ENCODE peak calls at places on chromosome 10, in five cellular contexts. One of them, this sample, is unnamed. For H3K4me1, the result is how much of the 10 kb centered on the place peaks cover.

GRCh38 chr10:9243861-9244515 is 1189.5 kb downstream of the GATA3 start:
- DNase-seq in tibial nerve: no peak
- DNase-seq in cardiac muscle cell: no peak
- DNase-seq in neuronal stem cell: no peak
- DNase-seq in mammary epithelial cell: no peak
- DNase-seq in this sample: no peak

GRCh38 chr10:77877461-77878344 is 48.9 kb downstream of the DLG5 start:
- DNase-seq in neuronal stem cell: peak
- DNase-seq in tibial nerve: no peak
- DNase-seq in mammary epithelial cell: peak
- DNase-seq in cardiac muscle cell: peak
- DNase-seq in this sample: peak

GRCh38 chr10:3782456-3783312 is 2.3 kb downstream of the KLF6 start:
- DNase-seq in cardiac muscle cell: peak
- DNase-seq in tibial nerve: peak
- DNase-seq in neuronal stem cell: no peak
- DNase-seq in mammary epithelial cell: peak
- DNase-seq in this sample: no peak

GRCh38 chr10:13740416-13740815 is 153.7 kb downstream of the PRPF18 start:
- DNase-seq in mammary epithelial cell: no peak
- DNase-seq in neuronal stem cell: no peak
- DNase-seq in tibial nerve: no peak
- DNase-seq in cardiac muscle cell: no peak
- DNase-seq in this sample: no peak

GRCh38 chr10:133058267-133059092 is 29.2 kb upstream of the ADGRA1 start:
- DNase-seq in neuronal stem cell: no peak
- DNase-seq in cardiac muscle cell: peak
- DNase-seq in mammary epithelial cell: no peak
- DNase-seq in tibial nerve: no peak
- DNase-seq in this sample: no peak

GRCh38 chr10:33350041-33350440 is 15.6 kb upstream of the NRP1 start:
- DNase-seq in cardiac muscle cell: no peak
- DNase-seq in tibial nerve: no peak
- DNase-seq in neuronal stem cell: no peak
- DNase-seq in mammary epithelial cell: no peak
- DNase-seq in this sample: no peak

GRCh38 chr10:132325969-132326889 is 5.8 kb upstream of the LRRC27 start:
- DNase-seq in tibial nerve: no peak
- DNase-seq in mammary epithelial cell: no peak
- DNase-seq in neuronal stem cell: no peak
- DNase-seq in cardiac muscle cell: no peak
- DNase-seq in this sample: no peak

GRCh38 chr10:24951201-24952145 is 933 bp downstream of the PRTFDC1 start:
- DNase-seq in neuronal stem cell: no peak
- DNase-seq in tibial nerve: no peak
- DNase-seq in mammary epithelial cell: no peak
- DNase-seq in cardiac muscle cell: peak
- DNase-seq in this sample: peak

GRCh38 chr10:76779163-76779820 is 858.3 kb downstream of the KCNMA1 start:
- DNase-seq in cardiac muscle cell: no peak
- DNase-seq in mammary epithelial cell: no peak
- DNase-seq in neuronal stem cell: peak
- DNase-seq in tibial nerve: no peak
- DNase-seq in this sample: peak

GRCh38 chr10:26502988-26503387 is 64.8 kb downstream of the APBB1IP start:
- DNase-seq in neuronal stem cell: no peak
- DNase-seq in mammary epithelial cell: no peak
- DNase-seq in cardiac muscle cell: peak
- DNase-seq in tibial nerve: no peak
- DNase-seq in this sample: no peak

GRCh38 chr10:90842710-90843109 is 15.1 kb downstream of the HTR7 start:
- DNase-seq in cardiac muscle cell: no peak
- DNase-seq in tibial nerve: no peak
- DNase-seq in mammary epithelial cell: no peak
- DNase-seq in neuronal stem cell: no peak
- DNase-seq in this sample: no peak

GRCh38 chr10:96995851-96996250 is 163.8 kb downstream of the LCOR start:
- DNase-seq in neuronal stem cell: no peak
- DNase-seq in mammary epithelial cell: peak
- DNase-seq in cardiac muscle cell: no peak
- DNase-seq in tibial nerve: no peak
- DNase-seq in this sample: no peak

GRCh38 chr10:45809829-45810228 is 37.5 kb downstream of the AGAP4 start:
- DNase-seq in tibial nerve: no peak
- DNase-seq in neuronal stem cell: no peak
- DNase-seq in cardiac muscle cell: peak
- DNase-seq in mammary epithelial cell: no peak
- DNase-seq in this sample: no peak

GRCh38 chr10:65065278-65065677 is 1544.1 kb downstream of the REEP3 start:
- DNase-seq in mammary epithelial cell: no peak
- DNase-seq in neuronal stem cell: no peak
- DNase-seq in cardiac muscle cell: no peak
- DNase-seq in tibial nerve: no peak
- DNase-seq in this sample: no peak

GRCh38 chr10:78520737-78521430 is 487.2 kb downstream of the RPS24 start:
- DNase-seq in neuronal stem cell: no peak
- DNase-seq in tibial nerve: no peak
- DNase-seq in cardiac muscle cell: peak
- DNase-seq in mammary epithelial cell: peak
- DNase-seq in this sample: no peak

GRCh38 chr10:31706921-31707571 is 221.6 kb downstream of the ARHGAP12 start:
- DNase-seq in cardiac muscle cell: peak
- DNase-seq in tibial nerve: peak
- DNase-seq in neuronal stem cell: peak
- DNase-seq in mammary epithelial cell: no peak
- DNase-seq in this sample: no peak
- H3K4me3 ChIP-seq in cardiac muscle cell: no peak
- H3K4me3 ChIP-seq in tibial nerve: peak
- H3K4me3 ChIP-seq in neuronal stem cell: peak
- H3K4me3 ChIP-seq in mammary epithelial cell: no peak
- H3K4me3 ChIP-seq in this sample: no peak

GRCh38 chr10:102627141-102627445 is 17.2 kb upstream of the TRIM8 start:
- DNase-seq in tibial nerve: no peak
- DNase-seq in neuronal stem cell: no peak
- DNase-seq in mammary epithelial cell: no peak
- DNase-seq in cardiac muscle cell: no peak
- DNase-seq in this sample: no peak
- H3K4me1 ChIP-seq in tibial nerve: under half
- H3K4me1 ChIP-seq in neuronal stem cell: half or more
- H3K4me1 ChIP-seq in mammary epithelial cell: under half
- H3K4me1 ChIP-seq in cardiac muscle cell: half or more
- H3K4me1 ChIP-seq in this sample: under half

DNA sequence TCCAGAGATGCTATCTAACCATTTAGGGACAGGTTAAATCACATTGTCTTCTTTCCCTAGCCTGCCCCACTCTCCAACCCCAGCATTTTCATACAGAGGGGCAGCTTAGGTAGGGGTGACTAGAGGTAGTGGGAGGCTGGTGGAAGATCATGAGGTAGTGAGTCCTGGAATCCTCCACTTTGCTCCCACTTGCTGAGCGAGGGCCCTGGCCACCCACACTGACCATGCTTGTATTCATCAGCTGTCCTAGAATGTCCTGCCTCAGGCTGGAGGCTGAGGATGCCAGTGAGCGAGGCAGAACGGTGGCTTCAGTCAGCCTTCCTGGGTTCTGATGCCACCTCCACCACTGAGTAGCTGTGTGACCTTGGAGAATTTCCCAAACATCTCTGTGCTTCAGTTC is 34.7 kb upstream of the PFKFB3 start:
- DNase-seq in mammary epithelial cell: no peak
- DNase-seq in cardiac muscle cell: no peak
- DNase-seq in tibial nerve: no peak
- DNase-seq in neuronal stem cell: no peak
- DNase-seq in this sample: no peak
- H3K4me3 ChIP-seq in mammary epithelial cell: no peak
- H3K4me3 ChIP-seq in cardiac muscle cell: no peak
- H3K4me3 ChIP-seq in tibial nerve: no peak
- H3K4me3 ChIP-seq in neuronal stem cell: no peak
- H3K4me3 ChIP-seq in this sample: no peak

DNA sequence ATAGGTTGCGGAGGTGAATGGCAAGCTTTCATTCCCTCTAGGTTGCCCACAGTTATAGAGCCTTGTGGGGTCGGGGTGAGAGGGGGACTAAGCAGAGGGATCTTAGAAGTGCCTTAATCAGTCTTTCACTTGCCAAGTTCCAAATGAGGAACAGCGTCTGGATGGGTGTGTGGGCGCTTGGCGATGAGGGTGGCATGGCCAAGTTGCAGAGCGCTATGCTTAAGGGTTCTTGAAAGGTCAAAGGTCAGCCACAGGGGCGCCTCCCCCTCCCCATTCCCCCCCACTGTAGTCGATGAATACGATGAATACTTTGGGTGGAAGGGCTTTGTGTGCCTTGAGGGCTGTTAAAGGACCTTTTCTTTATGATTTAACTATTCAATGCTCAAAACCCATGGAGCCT is 185.0 kb downstream of the TCF7L2 start:
- DNase-seq in tibial nerve: no peak
- DNase-seq in cardiac muscle cell: no peak
- DNase-seq in mammary epithelial cell: no peak
- DNase-seq in neuronal stem cell: peak
- DNase-seq in this sample: peak
- H3K4me1 ChIP-seq in tibial nerve: under half
- H3K4me1 ChIP-seq in cardiac muscle cell: under half
- H3K4me1 ChIP-seq in mammary epithelial cell: under half
- H3K4me1 ChIP-seq in neuronal stem cell: half or more
- H3K4me1 ChIP-seq in this sample: under half

GRCh38 chr10:88379575-88379974 is 203.5 kb downstream of the RNLS start:
- DNase-seq in tibial nerve: peak
- DNase-seq in mammary epithelial cell: peak
- DNase-seq in neuronal stem cell: no peak
- DNase-seq in cardiac muscle cell: peak
- DNase-seq in this sample: no peak

GRCh38 chr10:88386878-88387773 is 196.0 kb downstream of the RNLS start:
- DNase-seq in cardiac muscle cell: peak
- DNase-seq in mammary epithelial cell: peak
- DNase-seq in tibial nerve: peak
- DNase-seq in neuronal stem cell: peak
- DNase-seq in this sample: peak

GRCh38 chr10:88385601-88386203 is 197.4 kb downstream of the RNLS start:
- DNase-seq in tibial nerve: no peak
- DNase-seq in mammary epithelial cell: peak
- DNase-seq in neuronal stem cell: no peak
- DNase-seq in cardiac muscle cell: no peak
- DNase-seq in this sample: no peak

GRCh38 chr10:88386204-88386877 is 196.8 kb downstream of the RNLS start:
- DNase-seq in mammary epithelial cell: peak
- DNase-seq in cardiac muscle cell: peak
- DNase-seq in neuronal stem cell: no peak
- DNase-seq in tibial nerve: no peak
- DNase-seq in this sample: no peak

DNA sequence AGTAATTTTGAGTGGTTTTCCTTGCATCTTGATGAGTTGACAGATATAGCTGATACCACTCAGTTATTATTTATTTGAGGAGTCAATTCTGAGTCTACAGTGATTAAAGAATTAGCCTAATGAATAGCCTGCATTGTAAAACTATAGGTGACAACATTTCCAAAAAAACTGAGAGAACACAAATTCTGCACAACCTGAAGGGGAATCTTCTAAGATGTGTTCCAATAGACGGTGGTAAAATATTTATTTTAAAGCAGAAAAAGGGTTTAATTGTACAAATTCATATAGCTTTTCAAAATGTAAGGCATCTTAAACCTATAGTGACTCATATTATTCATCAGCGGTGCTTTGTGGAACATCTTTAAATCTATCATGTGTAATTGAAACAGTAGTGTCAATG is 200.4 kb downstream of the RNLS start:
- DNase-seq in mammary epithelial cell: no peak
- DNase-seq in tibial nerve: no peak
- DNase-seq in cardiac muscle cell: no peak
- DNase-seq in neuronal stem cell: no peak
- DNase-seq in this sample: no peak
- H3K4me3 ChIP-seq in mammary epithelial cell: no peak
- H3K4me3 ChIP-seq in tibial nerve: no peak
- H3K4me3 ChIP-seq in cardiac muscle cell: no peak
- H3K4me3 ChIP-seq in neuronal stem cell: no peak
- H3K4me3 ChIP-seq in this sample: no peak

GRCh38 chr10:34641147-34641912 is 173.8 kb downstream of the PARD3 start:
- DNase-seq in cardiac muscle cell: no peak
- DNase-seq in neuronal stem cell: no peak
- DNase-seq in mammary epithelial cell: no peak
- DNase-seq in tibial nerve: no peak
- DNase-seq in this sample: no peak
- H3K4me1 ChIP-seq in cardiac muscle cell: under half
- H3K4me1 ChIP-seq in neuronal stem cell: under half
- H3K4me1 ChIP-seq in mammary epithelial cell: under half
- H3K4me1 ChIP-seq in tibial nerve: under half
- H3K4me1 ChIP-seq in this sample: under half

GRCh38 chr10:227014-227413 is 91.8 kb downstream of the ZMYND11 start:
- DNase-seq in cardiac muscle cell: peak
- DNase-seq in neuronal stem cell: no peak
- DNase-seq in tibial nerve: no peak
- DNase-seq in mammary epithelial cell: no peak
- DNase-seq in this sample: no peak
- H3K4me3 ChIP-seq in cardiac muscle cell: no peak
- H3K4me3 ChIP-seq in neuronal stem cell: no peak
- H3K4me3 ChIP-seq in tibial nerve: no peak
- H3K4me3 ChIP-seq in mammary epithelial cell: no peak
- H3K4me3 ChIP-seq in this sample: no peak

This sample was measured in iPS DF 6.9.